ENCODE peak calls at places on chromosomes 7 and 10, in seven cellular contexts. R is AG09319; N is CD8-positive, alpha-beta T cell; V is spleen; I is A549; U is pancreas; J is tibial artery. G is an unnamed sample.

GRCh38 chr7:20778063-20778721 is 8.5 kb downstream of the SP8 start:
- DNase-seq in R (peak), N (no peak), V (peak), I (peak), U (peak), J (no peak), G (no peak)

GRCh38 chr10:29328988-29329387 is 40.1 kb downstream of the LYZL1 start:
- DNase-seq in R (no peak), N (no peak), V (no peak), I (no peak), U (no peak), J (no peak), G (no peak)

GRCh38 chr10:1939016-1939415 is 201.7 kb upstream of the ADARB2 start:
- DNase-seq in R (no peak), N (peak), V (no peak), I (no peak), U (no peak), J (no peak), G (no peak)

GRCh38 chr7:48426966-48427555 is 255.8 kb downstream of the ABCA13 start:
- DNase-seq in R (no peak), N (no peak), V (no peak), I (peak), U (no peak), J (no peak), G (no peak)

GRCh38 chr7:35036361-35037171 is 719 bp downstream of the DPY19L1 start:
- DNase-seq in R (peak), N (no peak), V (peak), I (peak), U (peak), J (peak), G (no peak)

GRCh38 chr10:131816941-131817700 is 83.7 kb upstream of the PPP2R2D start:
- DNase-seq in R (no peak), N (no peak), V (no peak), I (no peak), U (no peak), J (peak), G (peak)

GRCh38 chr7:96330193-96330592 is 8.3 kb upstream of the SLC25A13 start:
- DNase-seq in R (no peak), N (no peak), V (no peak), I (no peak), U (no peak), J (no peak), G (no peak)

GRCh38 chr10:28644647-28645046 is 32.7 kb upstream of the BAMBI start:
- DNase-seq in R (no peak), N (no peak), V (no peak), I (no peak), U (no peak), J (no peak), G (no peak)

GRCh38 chr10:103793429-103793828 is 61.9 kb downstream of the SH3PXD2A start:
- DNase-seq in R (no peak), N (no peak), V (no peak), I (peak), U (no peak), J (no peak), G (no peak)

GRCh38 chr7:49174396-49174795 is 250.0 kb downstream of the CDC14C start:
- DNase-seq in R (no peak), N (no peak), V (no peak), I (no peak), U (no peak), J (no peak), G (no peak)

GRCh38 chr10:109956454-109957091 is 33.3 kb upstream of the XPNPEP1 start:
- DNase-seq in R (no peak), N (no peak), V (no peak), I (peak), U (no peak), J (no peak), G (no peak)

GRCh38 chr7:129055861-129056464 is 1.1 kb upstream of the TNPO3 start:
- DNase-seq in R (no peak), N (no peak), V (no peak), I (no peak), U (no peak), J (no peak), G (no peak)

GRCh38 chr10:90087197-90088007 is 386.0 kb downstream of the KIF20B start:
- DNase-seq in R (no peak), N (no peak), V (no peak), I (peak), U (no peak), J (no peak), G (no peak)

DNA sequence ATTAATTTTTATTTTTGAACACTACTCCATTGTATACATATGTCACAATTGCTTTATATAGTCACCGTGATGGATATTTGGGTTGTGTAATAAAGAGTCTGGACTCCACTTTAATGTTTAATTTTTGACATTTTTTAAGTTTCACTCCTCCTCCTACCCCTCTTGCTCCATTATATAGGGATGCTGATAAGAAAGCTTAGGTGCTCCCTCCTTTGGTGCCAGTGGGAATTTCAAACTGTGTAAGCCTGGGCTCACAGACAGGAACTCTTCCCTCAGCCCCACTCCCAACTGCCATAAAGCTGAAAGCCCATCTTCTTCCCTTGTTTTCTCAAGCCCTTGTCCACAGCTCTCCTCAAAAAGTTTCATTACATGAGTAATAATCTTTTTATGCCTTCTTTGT is 47.6 kb downstream of the TWIST1 start:
- DNase-seq in R (no peak), N (no peak), V (no peak), I (peak), U (no peak), J (no peak), G (no peak)
- TF ChIP-seq CTCF in R (no peak), N (no peak), V (no peak), I (no peak), U (no peak), J (no peak), G (peak)

DNA sequence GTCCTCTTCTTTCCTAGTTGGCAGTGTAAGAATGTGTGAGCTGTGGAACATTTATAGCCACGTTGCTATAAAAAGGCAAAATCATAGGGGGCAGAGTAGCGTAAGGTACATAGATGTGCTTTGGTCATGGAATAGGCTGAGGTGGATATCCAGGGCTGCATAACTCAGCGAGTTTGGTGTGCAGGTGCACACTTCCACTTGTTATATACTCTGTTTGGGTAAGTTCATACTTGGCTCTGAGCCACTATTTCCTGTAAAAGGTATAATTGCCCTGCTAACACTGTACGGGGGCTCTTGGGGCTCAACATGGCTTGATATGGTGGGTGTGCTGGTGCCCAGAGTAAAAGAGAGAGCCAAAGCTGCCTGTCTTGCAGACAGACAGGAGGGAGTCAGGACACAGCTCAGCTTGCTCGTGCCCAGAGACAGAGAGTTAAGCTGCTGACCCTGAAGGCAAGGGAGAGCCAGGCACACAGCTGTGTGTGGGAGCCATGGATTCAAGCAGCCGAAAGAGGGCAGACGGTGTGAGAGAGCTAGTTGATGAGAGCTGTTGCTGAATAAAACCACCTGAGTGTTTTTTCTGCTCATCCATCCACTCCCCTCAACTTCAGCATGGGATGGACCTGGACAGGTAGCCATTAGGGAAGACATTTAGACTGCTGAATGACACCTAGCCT is 126.7 kb downstream of the DKK1 start:
- DNase-seq in R (no peak), N (no peak), V (no peak), I (no peak), U (no peak), J (no peak), G (no peak)
- TF ChIP-seq CTCF in R (no peak), N (no peak), V (no peak), I (no peak), U (no peak), J (no peak), G (no peak)

DNA sequence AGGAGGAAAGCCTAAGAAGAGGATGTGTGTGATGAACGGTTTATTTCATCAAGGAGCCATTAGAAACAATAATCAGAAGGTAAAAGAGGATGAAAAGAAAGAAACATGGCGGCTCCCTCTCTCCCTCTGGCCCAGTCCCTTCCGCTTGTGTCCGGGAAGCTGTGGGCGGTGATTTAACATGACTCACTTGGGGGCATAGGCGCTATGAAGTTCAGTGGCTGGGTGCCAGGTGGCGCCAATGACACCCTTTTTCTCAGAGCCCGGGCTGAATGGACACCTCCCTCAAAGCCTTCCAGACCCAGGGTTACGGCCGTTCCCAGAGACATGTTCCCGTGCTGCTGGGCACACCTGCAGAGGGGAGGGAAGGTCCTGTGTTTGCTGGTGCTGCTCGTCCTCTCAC is 244.0 kb downstream of the SKAP2 start:
- DNase-seq in R (no peak), N (no peak), V (no peak), I (peak), U (no peak), J (no peak), G (no peak)
- TF ChIP-seq CTCF in R (no peak), N (no peak), V (no peak), I (no peak), U (no peak), J (no peak), G (no peak)

DNA sequence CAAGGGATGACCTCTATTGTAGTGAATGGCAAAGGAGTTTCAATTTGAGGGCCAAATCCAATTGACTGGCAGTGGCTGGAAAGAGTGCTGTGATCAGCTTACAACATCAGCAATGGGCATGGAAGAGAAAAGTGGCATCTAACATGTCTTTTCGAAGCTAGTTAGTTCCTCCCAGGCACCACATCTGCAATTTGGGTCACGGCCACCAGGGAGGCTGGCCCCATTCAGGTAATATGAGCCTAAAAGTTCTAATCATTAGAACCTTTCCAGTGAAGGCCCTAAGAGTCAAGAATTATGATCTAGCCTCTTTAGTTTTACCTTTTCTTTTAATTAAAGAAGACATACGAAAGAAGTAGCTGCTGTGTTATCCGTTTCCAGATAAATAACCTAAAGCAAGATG is 17.3 kb downstream of the CRTAC1 start:
- DNase-seq in R (no peak), N (no peak), V (no peak), I (no peak), U (no peak), J (no peak), G (no peak)
- TF ChIP-seq CTCF in R (no peak), N (no peak), V (no peak), I (no peak), U (no peak), J (no peak), G (no peak)

GRCh38 chr7:127251458-127252379 is 1.0 kb downstream of the GRM8 start:
- DNase-seq in R (no peak), N (no peak), V (peak), I (no peak), U (peak), J (no peak), G (no peak)

GRCh38 chr7:127252736-127253288 is at the start of gene GRM8:
- DNase-seq in R (no peak), N (no peak), V (peak), I (peak), U (peak), J (peak), G (no peak)

GRCh38 chr7:127252380-127252718 is 392 bp downstream of the GRM8 start:
- DNase-seq in R (no peak), N (no peak), V (no peak), I (no peak), U (no peak), J (no peak), G (no peak)

GRCh38 chr7:127250312-127251047 is 2.3 kb downstream of the GRM8 start:
- DNase-seq in R (no peak), N (no peak), V (no peak), I (peak), U (no peak), J (no peak), G (no peak)

GRCh38 chr7:127251048-127251451 is 1.7 kb downstream of the GRM8 start:
- DNase-seq in R (no peak), N (no peak), V (no peak), I (no peak), U (peak), J (no peak), G (no peak)
- TF ChIP-seq CTCF in R (no peak), N (no peak), V (no peak), I (no peak), U (no peak), J (no peak), G (no peak)

GRCh38 chr7:56083150-56083785 is 9.5 kb downstream of the PHKG1 start:
- DNase-seq in R (no peak), N (no peak), V (peak), I (no peak), U (peak), J (peak), G (no peak)

GRCh38 chr7:56081626-56082340 is 11.0 kb downstream of the PHKG1 start:
- DNase-seq in R (no peak), N (no peak), V (peak), I (no peak), U (no peak), J (no peak), G (no peak)

GRCh38 chr7:56078196-56078595 is 14.1 kb downstream of the SUMF2 start:
- DNase-seq in R (no peak), N (no peak), V (peak), I (no peak), U (peak), J (no peak), G (no peak)

GRCh38 chr7:56077681-56078080 is 13.6 kb downstream of the SUMF2 start:
- DNase-seq in R (no peak), N (no peak), V (peak), I (no peak), U (peak), J (no peak), G (no peak)

GRCh38 chr7:56079450-56080185 is 13.1 kb downstream of the PHKG1 start:
- DNase-seq in R (peak), N (no peak), V (peak), I (peak), U (peak), J (peak), G (no peak)
- TF ChIP-seq CTCF in R (peak), N (no peak), V (peak), I (no peak), U (peak), J (peak), G (no peak)

GRCh38 chr7:38716397-38716796 is 85.2 kb upstream of the AMPH start:
- DNase-seq in R (no peak), N (no peak), V (no peak), I (no peak), U (no peak), J (no peak), G (no peak)
- TF ChIP-seq CTCF in R (no peak), N (no peak), V (no peak), I (no peak), U (no peak), J (no peak), G (peak)